ENCODE peak calls at places on chromosome 16, in nine cellular contexts. S, H, W, U, V, Y, C, E and D are unnamed samples.

GRCh38 chr16:89586853-89587252 is 11.3 kb downstream of the CPNE7 start:
- DNase-seq in S (no peak), H (no peak), W (no peak), U (peak; percentile 54), V (peak; percentile 57), Y (peak; percentile 74), C (no peak), E (peak; percentile 68), D (peak; percentile 60)

GRCh38 chr16:30910427-30911029 is 12.8 kb upstream of the FBXL19 start:
- DNase-seq in S (no peak), H (no peak), W (no peak), U (no peak), V (no peak), Y (no peak), C (no peak), E (no peak), D (no peak)

GRCh38 chr16:21584817-21585216 is 14.6 kb upstream of the METTL9 start:
- DNase-seq in S (no peak), H (no peak), W (no peak), U (no peak), V (no peak), Y (no peak), C (no peak), E (no peak), D (no peak)

GRCh38 chr16:51701025-51701424 is 550.0 kb upstream of the SALL1 start:
- DNase-seq in S (no peak), H (no peak), W (no peak), U (no peak), V (no peak), Y (no peak), C (no peak), E (no peak), D (no peak)

GRCh38 chr16:28175715-28176114 is 36.0 kb downstream of the XPO6 start:
- DNase-seq in S (no peak), H (no peak), W (no peak), U (no peak), V (no peak), Y (no peak), C (no peak), E (no peak), D (no peak)

GRCh38 chr16:69187891-69188451 is 1.0 kb downstream of the SNTB2 start:
- DNase-seq in S (no peak), H (peak; percentile 45), W (peak; percentile 45), U (peak; percentile 47), V (peak; percentile 43), Y (no peak), C (peak; percentile 30), E (no peak), D (peak; percentile 48)

GRCh38 chr16:68062910-68063393 is 22.2 kb upstream of the NFATC3 start:
- DNase-seq in S (no peak), H (no peak), W (no peak), U (peak; percentile 25), V (peak; percentile 25), Y (no peak), C (no peak), E (no peak), D (no peak)

GRCh38 chr16:27768651-27769270 is 218.8 kb downstream of the KATNIP start:
- DNase-seq in S (no peak), H (no peak), W (no peak), U (no peak), V (no peak), Y (no peak), C (no peak), E (peak; percentile 40), D (no peak)

GRCh38 chr16:4935231-4935855 is 1.6 kb downstream of the PPL start:
- DNase-seq in S (peak; percentile 94), H (peak; percentile 49), W (no peak), U (peak; percentile 65), V (peak; percentile 83), Y (no peak), C (no peak), E (no peak), D (peak; percentile 83)

GRCh38 chr16:88657371-88657770 is 5.5 kb downstream of the MVD start:
- DNase-seq in S (no peak), H (no peak), W (no peak), U (no peak), V (no peak), Y (no peak), C (no peak), E (no peak), D (no peak)

GRCh38 chr16:72415379-72415778 is 243.4 kb upstream of the PMFBP1 start:
- DNase-seq in S (no peak), H (no peak), W (no peak), U (no peak), V (no peak), Y (no peak), C (no peak), E (no peak), D (no peak)

GRCh38 chr16:47995354-47995753 is 160.4 kb downstream of the ABCC12 start:
- DNase-seq in S (no peak), H (no peak), W (no peak), U (no peak), V (no peak), Y (no peak), C (no peak), E (no peak), D (no peak)
- TF ChIP-seq CTCF in S (no peak), H (no peak), W (no peak), U (no peak), V (no peak), Y (no peak), C (no peak), E (peak; percentile 30), D (no peak)

DNA sequence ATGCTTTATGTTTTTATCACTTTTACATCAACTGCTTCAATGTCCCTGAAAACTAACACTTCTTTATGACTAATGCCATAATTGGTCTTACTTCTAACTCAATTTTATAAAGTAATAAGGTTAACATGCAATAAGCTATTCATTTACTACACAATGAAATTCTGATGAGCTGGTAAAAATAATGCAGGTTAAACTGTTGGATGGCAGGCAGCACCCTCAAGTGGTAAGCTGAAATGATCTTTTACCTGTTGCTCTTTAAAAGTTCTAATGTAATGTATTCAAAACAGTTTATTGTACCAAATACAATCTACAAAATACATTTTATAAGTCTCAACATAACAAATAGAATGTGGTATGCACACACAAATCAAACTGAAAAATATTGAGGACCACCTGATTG is 1280.3 kb downstream of the CDH8 start:
- DNase-seq in S (no peak), H (no peak), W (no peak), U (no peak), V (no peak), Y (no peak), C (no peak), E (no peak), D (no peak)
- TF ChIP-seq CTCF in S (no peak), H (no peak), W (no peak), U (no peak), V (no peak), Y (peak; percentile 76), C (no peak), E (no peak), D (no peak)

GRCh38 chr16:86520317-86521210 is 10.2 kb downstream of the FOXF1 start:
- DNase-seq in S (no peak), H (no peak), W (no peak), U (no peak), V (no peak), Y (no peak), C (no peak), E (peak; percentile 51), D (peak; percentile 42)
- TF ChIP-seq CTCF in S (no peak), H (no peak), W (no peak), U (no peak), V (no peak), Y (peak; percentile 71), C (peak; percentile 34), E (no peak), D (no peak)

DNA sequence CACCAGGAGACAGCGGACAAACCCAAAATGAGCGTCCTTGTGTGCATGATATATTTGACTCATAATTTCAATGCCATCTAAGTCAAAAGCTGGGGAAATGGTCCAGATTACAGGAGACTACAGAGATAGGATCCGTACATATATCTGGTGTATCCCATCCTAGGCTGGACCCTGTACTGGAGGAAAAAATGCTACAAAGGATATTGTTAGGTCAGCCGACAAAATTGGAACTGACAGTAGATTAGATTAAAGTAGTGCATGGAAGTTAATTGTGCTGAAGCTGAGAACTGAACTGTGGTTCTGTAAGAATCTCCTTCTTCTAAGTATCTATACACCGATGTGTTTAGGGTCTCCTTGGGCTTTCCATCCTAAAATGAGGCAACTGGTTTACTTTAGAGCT is 24.3 kb downstream of the KCNG4 start:
- DNase-seq in S (no peak), H (no peak), W (no peak), U (no peak), V (no peak), Y (no peak), C (no peak), E (no peak), D (no peak)
- TF ChIP-seq CTCF in S (no peak), H (no peak), W (no peak), U (no peak), V (no peak), Y (no peak), C (no peak), E (no peak), D (no peak)

GRCh38 chr16:74606521-74607309 is at the start of gene GLG1:
- DNase-seq in S (peak; percentile 90), H (peak; percentile 95), W (peak; percentile 93), U (peak; percentile 94), V (peak; percentile 93), Y (peak; percentile 87), C (peak; percentile 76), E (peak; percentile 94), D (peak; percentile 92)
- TF ChIP-seq CTCF in S (no peak), H (no peak), W (no peak), U (no peak), V (peak; percentile 4), Y (no peak), C (no peak), E (no peak), D (no peak)

GRCh38 chr16:78227855-78228254 is 128.4 kb downstream of the WWOX start:
- DNase-seq in S (no peak), H (peak; percentile 35), W (peak; percentile 31), U (no peak), V (no peak), Y (no peak), C (no peak), E (no peak), D (peak; percentile 46)
- TF ChIP-seq CTCF in S (no peak), H (peak; percentile 46), W (peak; percentile 42), U (no peak), V (no peak), Y (peak; percentile 37), C (peak; percentile 37), E (no peak), D (peak; percentile 48)

GRCh38 chr16:35134471-35134870 is 1675.1 kb downstream of the TP53TG3F start:
- DNase-seq in S (no peak), H (no peak), W (no peak), U (no peak), V (no peak), Y (no peak), C (no peak), E (no peak), D (no peak)

GRCh38 chr16:35131429-35131828 is 1672.0 kb downstream of the TP53TG3F start:
- DNase-seq in S (no peak), H (no peak), W (no peak), U (no peak), V (no peak), Y (no peak), C (no peak), E (no peak), D (no peak)
- TF ChIP-seq CTCF in S (no peak), H (no peak), W (no peak), U (no peak), V (no peak), Y (no peak), C (no peak), E (no peak), D (no peak)